ENCODE peak calls at places on chromosomes 3 and 15, in seven cellular contexts. D is psoas muscle; Z is foreskin fibroblast; W is T-helper 9 cell; S is GM10248; V is pancreas; K is stimulated activated CD4-positive, alpha-beta T cell treated with anti-CD3 and anti-CD28 coated beads, Interleukin-4, amount 100 ng/mL, for 4 hours. L is an unnamed sample.

GRCh38 chr15:90037510-90037860 is 36.4 kb downstream of the ZNF710 start:
- DNase-seq in D (no peak), Z (peak), W (no peak), S (no peak), V (no peak), K (no peak), L (no peak)

GRCh38 chr3:37628711-37629301 is 232.9 kb upstream of the CTDSPL start:
- DNase-seq in D (no peak), Z (peak), W (no peak), S (no peak), V (no peak), K (no peak), L (peak)

GRCh38 chr3:64056616-64057165 is 33.4 kb upstream of the PSMD6 start:
- DNase-seq in D (no peak), Z (no peak), W (no peak), S (no peak), V (no peak), K (no peak), L (peak)

GRCh38 chr3:85780806-85781205 is 822.0 kb downstream of the CADM2 start:
- DNase-seq in D (no peak), Z (no peak), W (no peak), S (no peak), V (no peak), K (no peak), L (no peak)

GRCh38 chr3:72816843-72817485 is 31.3 kb downstream of the SHQ1 start:
- DNase-seq in D (no peak), Z (no peak), W (no peak), S (no peak), V (no peak), K (no peak), L (no peak)

GRCh38 chr3:37916685-37917084 is 55.0 kb downstream of the CTDSPL start:
- DNase-seq in D (no peak), Z (no peak), W (no peak), S (no peak), V (no peak), K (no peak), L (no peak)

GRCh38 chr3:141578197-141578596 is 91.4 kb downstream of the RASA2 start:
- DNase-seq in D (no peak), Z (peak), W (no peak), S (no peak), V (no peak), K (no peak), L (peak)

GRCh38 chr3:159346504-159346903 is 544.6 kb downstream of the MFSD1 start:
- DNase-seq in D (no peak), Z (no peak), W (no peak), S (no peak), V (no peak), K (no peak), L (no peak)

GRCh38 chr3:10551821-10552630 is 46.6 kb upstream of the ATP2B2 start:
- DNase-seq in D (peak), Z (peak), W (peak), S (no peak), V (no peak), K (peak), L (no peak)

GRCh38 chr15:75309711-75310110 is 26.2 kb upstream of the COMMD4 start:
- DNase-seq in D (no peak), Z (peak), W (no peak), S (no peak), V (no peak), K (no peak), L (no peak)

GRCh38 chr3:40723078-40723660 is 198.4 kb downstream of the ZNF621 start:
- DNase-seq in D (no peak), Z (no peak), W (no peak), S (no peak), V (no peak), K (no peak), L (no peak)

GRCh38 chr3:8990266-8991215 is 27.3 kb upstream of the RAD18 start:
- DNase-seq in D (no peak), Z (peak), W (no peak), S (no peak), V (no peak), K (no peak), L (peak)

GRCh38 chr3:126743781-126744180 is 39.7 kb downstream of the CHCHD6 start:
- DNase-seq in D (no peak), Z (no peak), W (no peak), S (no peak), V (no peak), K (no peak), L (no peak)

L was measured in skeletal muscle cell.